ENCODE peak calls at places on chromosomes 12 and 14, in ten cellular contexts. One of them, this sample, is unnamed.
A peak's percentile ranks its signal among the peaks of the same experiment; 100 is the strongest.

GRCh38 chr12:20120296-20120695 is 248.0 kb upstream of the PDE3A start:
- DNase-seq in amniotic epithelial cell: no peak
- DNase-seq in BE2C: no peak
- DNase-seq in GM06990: no peak
- DNase-seq in GM10248: no peak
- DNase-seq in astrocyte of the cerebellum: peak; percentile 13
- DNase-seq in H9: no peak
- DNase-seq in RCC 7860: no peak
- DNase-seq in psoas muscle: no peak
- DNase-seq in NCI-H2081: no peak
- DNase-seq in this sample: no peak

GRCh38 chr12:88566430-88566829 is 13.8 kb downstream of the KITLG start:
- DNase-seq in amniotic epithelial cell: no peak
- DNase-seq in BE2C: no peak
- DNase-seq in GM06990: no peak
- DNase-seq in GM10248: no peak
- DNase-seq in astrocyte of the cerebellum: no peak
- DNase-seq in H9: no peak
- DNase-seq in RCC 7860: no peak
- DNase-seq in psoas muscle: no peak
- DNase-seq in NCI-H2081: no peak
- DNase-seq in this sample: no peak

GRCh38 chr12:15532364-15532977 is 210.2 kb downstream of the PTPRO start:
- DNase-seq in amniotic epithelial cell: peak; percentile 91
- DNase-seq in BE2C: peak; percentile 29
- DNase-seq in GM06990: no peak
- DNase-seq in GM10248: peak; percentile 47
- DNase-seq in astrocyte of the cerebellum: peak; percentile 29
- DNase-seq in H9: peak; percentile 72
- DNase-seq in RCC 7860: peak; percentile 56
- DNase-seq in psoas muscle: no peak
- DNase-seq in NCI-H2081: peak; percentile 20
- DNase-seq in this sample: no peak

GRCh38 chr12:3313066-3313465 is 177.9 kb upstream of the PRMT8 start:
- DNase-seq in amniotic epithelial cell: peak; percentile 52
- DNase-seq in BE2C: no peak
- DNase-seq in GM06990: no peak
- DNase-seq in GM10248: no peak
- DNase-seq in astrocyte of the cerebellum: no peak
- DNase-seq in H9: no peak
- DNase-seq in RCC 7860: peak; percentile 73
- DNase-seq in psoas muscle: peak; percentile 34
- DNase-seq in NCI-H2081: no peak
- DNase-seq in this sample: no peak

GRCh38 chr14:58460772-58461171 is 33.3 kb downstream of the KIAA0586 start:
- DNase-seq in amniotic epithelial cell: no peak
- DNase-seq in BE2C: no peak
- DNase-seq in GM06990: no peak
- DNase-seq in GM10248: no peak
- DNase-seq in astrocyte of the cerebellum: no peak
- DNase-seq in H9: no peak
- DNase-seq in RCC 7860: no peak
- DNase-seq in psoas muscle: no peak
- DNase-seq in NCI-H2081: peak; percentile 2
- DNase-seq in this sample: no peak

GRCh38 chr12:29547844-29548243 is 50.4 kb upstream of the OVCH1 start:
- DNase-seq in amniotic epithelial cell: no peak
- DNase-seq in BE2C: no peak
- DNase-seq in GM06990: no peak
- DNase-seq in GM10248: no peak
- DNase-seq in astrocyte of the cerebellum: no peak
- DNase-seq in H9: no peak
- DNase-seq in RCC 7860: no peak
- DNase-seq in psoas muscle: no peak
- DNase-seq in NCI-H2081: no peak
- DNase-seq in this sample: no peak

GRCh38 chr12:76260390-76260748 is 87.8 kb downstream of the BBS10 start:
- DNase-seq in amniotic epithelial cell: peak; percentile 46
- DNase-seq in BE2C: no peak
- DNase-seq in GM06990: no peak
- DNase-seq in GM10248: no peak
- DNase-seq in astrocyte of the cerebellum: no peak
- DNase-seq in H9: no peak
- DNase-seq in RCC 7860: no peak
- DNase-seq in psoas muscle: no peak
- DNase-seq in NCI-H2081: no peak
- DNase-seq in this sample: no peak

GRCh38 chr14:71061458-71061857 is 154.2 kb downstream of the PCNX1 start:
- DNase-seq in amniotic epithelial cell: peak; percentile 66
- DNase-seq in BE2C: no peak
- DNase-seq in GM06990: no peak
- DNase-seq in GM10248: no peak
- DNase-seq in astrocyte of the cerebellum: no peak
- DNase-seq in H9: no peak
- DNase-seq in RCC 7860: no peak
- DNase-seq in psoas muscle: no peak
- DNase-seq in NCI-H2081: no peak
- DNase-seq in this sample: no peak

GRCh38 chr12:1972856-1973317 is 31.4 kb downstream of the DCP1B start:
- DNase-seq in amniotic epithelial cell: peak; percentile 85
- DNase-seq in BE2C: no peak
- DNase-seq in GM06990: no peak
- DNase-seq in GM10248: no peak
- DNase-seq in astrocyte of the cerebellum: no peak
- DNase-seq in H9: no peak
- DNase-seq in RCC 7860: no peak
- DNase-seq in psoas muscle: no peak
- DNase-seq in NCI-H2081: no peak
- DNase-seq in this sample: peak; percentile 64

GRCh38 chr12:26346748-26347147 is 151.4 kb downstream of the SSPN start:
- DNase-seq in amniotic epithelial cell: peak; percentile 8
- DNase-seq in BE2C: no peak
- DNase-seq in GM06990: no peak
- DNase-seq in GM10248: no peak
- DNase-seq in astrocyte of the cerebellum: no peak
- DNase-seq in H9: no peak
- DNase-seq in RCC 7860: no peak
- DNase-seq in psoas muscle: no peak
- DNase-seq in NCI-H2081: no peak
- DNase-seq in this sample: no peak

GRCh38 chr12:31591308-31591901 is 469 bp upstream of the DENND5B start:
- DNase-seq in amniotic epithelial cell: peak; percentile 53
- DNase-seq in BE2C: peak; percentile 73
- DNase-seq in GM06990: no peak
- DNase-seq in GM10248: peak; percentile 38
- DNase-seq in astrocyte of the cerebellum: no peak
- DNase-seq in H9: peak; percentile 46
- DNase-seq in RCC 7860: no peak
- DNase-seq in psoas muscle: no peak
- DNase-seq in NCI-H2081: no peak
- DNase-seq in this sample: no peak

GRCh38 chr14:22849212-22849819 is 12.9 kb downstream of the MMP14 start:
- DNase-seq in amniotic epithelial cell: no peak
- DNase-seq in BE2C: no peak
- DNase-seq in GM06990: no peak
- DNase-seq in GM10248: no peak
- DNase-seq in astrocyte of the cerebellum: no peak
- DNase-seq in H9: no peak
- DNase-seq in RCC 7860: no peak
- DNase-seq in psoas muscle: peak; percentile 79
- DNase-seq in NCI-H2081: no peak
- DNase-seq in this sample: peak; percentile 86

GRCh38 chr12:95548539-95549391 is 2.5 kb downstream of the USP44 start:
- DNase-seq in amniotic epithelial cell: peak; percentile 15
- DNase-seq in BE2C: no peak
- DNase-seq in GM06990: peak; percentile 13
- DNase-seq in GM10248: peak; percentile 46
- DNase-seq in astrocyte of the cerebellum: no peak
- DNase-seq in H9: peak; percentile 85
- DNase-seq in RCC 7860: no peak
- DNase-seq in psoas muscle: peak; percentile 53
- DNase-seq in NCI-H2081: peak; percentile 36
- DNase-seq in this sample: peak; percentile 77

GRCh38 chr14:72606879-72607278 is 287.0 kb downstream of the DPF3 start:
- DNase-seq in amniotic epithelial cell: no peak
- DNase-seq in BE2C: no peak
- DNase-seq in GM06990: no peak
- DNase-seq in GM10248: no peak
- DNase-seq in astrocyte of the cerebellum: no peak
- DNase-seq in H9: no peak
- DNase-seq in RCC 7860: no peak
- DNase-seq in psoas muscle: no peak
- DNase-seq in NCI-H2081: no peak
- DNase-seq in this sample: no peak

GRCh38 chr12:29102739-29103138 is 46.3 kb upstream of the FAR2 start:
- DNase-seq in amniotic epithelial cell: no peak
- DNase-seq in BE2C: no peak
- DNase-seq in GM06990: no peak
- DNase-seq in GM10248: no peak
- DNase-seq in astrocyte of the cerebellum: no peak
- DNase-seq in H9: no peak
- DNase-seq in RCC 7860: no peak
- DNase-seq in psoas muscle: no peak
- DNase-seq in NCI-H2081: no peak
- DNase-seq in this sample: no peak

GRCh38 chr12:96886998-96887677 is 19.9 kb upstream of the NEDD1 start:
- DNase-seq in amniotic epithelial cell: peak; percentile 75
- DNase-seq in BE2C: no peak
- DNase-seq in GM06990: no peak
- DNase-seq in GM10248: no peak
- DNase-seq in astrocyte of the cerebellum: peak; percentile 94
- DNase-seq in H9: peak; percentile 43
- DNase-seq in RCC 7860: no peak
- DNase-seq in psoas muscle: no peak
- DNase-seq in NCI-H2081: no peak
- DNase-seq in this sample: peak; percentile 65

GRCh38 chr12:98064501-98064900 is 450.9 kb upstream of the TMPO start:
- DNase-seq in amniotic epithelial cell: no peak
- DNase-seq in BE2C: no peak
- DNase-seq in GM06990: no peak
- DNase-seq in GM10248: no peak
- DNase-seq in astrocyte of the cerebellum: no peak
- DNase-seq in H9: no peak
- DNase-seq in RCC 7860: no peak
- DNase-seq in psoas muscle: no peak
- DNase-seq in NCI-H2081: no peak
- DNase-seq in this sample: no peak